ENCODE peak calls at places on chromosomes 11 and 22, in eight cellular contexts. K, U, I, X, T, W, P and A are unnamed samples.

GRCh38 chr22:30027169-30027568 is 53.1 kb upstream of the HORMAD2 start:
- DNase-seq in K (no peak), P (no peak), T (no peak), X (no peak), U (no peak), W (no peak), I (no peak), A (no peak)

GRCh38 chr11:12150831-12151382 is 40.5 kb downstream of the MICAL2 start:
- DNase-seq in U (no peak), W (no peak), I (no peak), X (no peak), T (no peak), K (no peak), P (peak), A (peak)

GRCh38 chr11:38019072-38019775 is 1421.2 kb upstream of the RAG2 start:
- DNase-seq in X (no peak), K (no peak), P (no peak), W (no peak), I (no peak), T (no peak), U (no peak), A (no peak)

GRCh38 chr22:42994917-42995562 is 19.9 kb downstream of the PACSIN2 start:
- DNase-seq in P (peak), U (no peak), K (no peak), T (no peak), X (peak), W (peak), I (no peak), A (no peak)

GRCh38 chr11:33040127-33040861 is 922 bp downstream of the TCP11L1 start:
- DNase-seq in I (peak), U (no peak), K (no peak), X (no peak), P (peak), T (peak), W (no peak), A (peak)

GRCh38 chr11:131354251-131354701 is 16.1 kb upstream of the NTM start:
- DNase-seq in U (no peak), X (no peak), I (no peak), T (no peak), P (peak), W (no peak), K (no peak), A (no peak)

GRCh38 chr11:124315052-124315451 is 1.3 kb upstream of the OR8D1 start:
- DNase-seq in T (no peak), U (no peak), I (no peak), W (peak), P (peak), K (no peak), X (no peak), A (no peak)

GRCh38 chr22:48675828-48676145 is 1151.9 kb downstream of the BRD1 start:
- DNase-seq in K (no peak), X (no peak), P (no peak), U (no peak), I (no peak), T (no peak), W (no peak), A (no peak)

GRCh38 chr11:65718964-65719492 is 1.6 kb downstream of the RNASEH2C start:
- DNase-seq in I (no peak), P (peak), U (peak), W (no peak), T (no peak), X (no peak), K (no peak), A (no peak)

GRCh38 chr22:26072611-26073010 is 96.7 kb upstream of the SEZ6L start:
- DNase-seq in X (no peak), T (no peak), P (no peak), U (no peak), W (no peak), K (no peak), I (no peak), A (no peak)

GRCh38 chr22:30828187-30829155 is 133.8 kb downstream of the OSBP2 start:
- DNase-seq in K (no peak), U (no peak), P (no peak), X (no peak), I (no peak), W (no peak), T (no peak), A (no peak)

GRCh38 chr11:90434858-90435257 is 212.0 kb upstream of the CHORDC1 start:
- DNase-seq in W (no peak), U (no peak), K (no peak), P (no peak), I (no peak), X (no peak), T (no peak), A (no peak)

GRCh38 chr11:56932572-56933235 is 56.0 kb upstream of the OR5AK2 start:
- DNase-seq in K (no peak), W (no peak), U (no peak), X (no peak), I (no peak), T (no peak), P (peak), A (no peak)

GRCh38 chr22:38981005-38981658 is 1.0 kb upstream of the APOBEC3B start:
- DNase-seq in T (no peak), P (peak), W (no peak), U (peak), I (no peak), X (no peak), K (no peak), A (no peak)

GRCh38 chr11:74570266-74571061 is 21.9 kb upstream of the POLD3 start:
- DNase-seq in I (no peak), U (peak), T (no peak), P (peak), W (no peak), X (no peak), K (no peak), A (no peak)

GRCh38 chr11:45859661-45860140 is 12.4 kb downstream of the CRY2 start:
- DNase-seq in I (no peak), X (peak), K (peak), W (peak), T (no peak), U (peak), P (peak), A (no peak)

GRCh38 chr11:68963779-68964178 is 17.0 kb downstream of the MRGPRD start:
- DNase-seq in K (no peak), T (no peak), P (no peak), U (no peak), W (no peak), I (no peak), X (peak), A (no peak)

GRCh38 chr11:14359573-14360031 is 619 bp upstream of the RRAS2 start:
- DNase-seq in P (peak), U (no peak), W (no peak), I (no peak), T (no peak), X (no peak), K (no peak), A (no peak)

GRCh38 chr11:1218788-1219445 is 3.9 kb upstream of the MUC5B start:
- DNase-seq in I (no peak), P (no peak), K (no peak), T (no peak), X (peak), W (no peak), U (no peak), A (no peak)

GRCh38 chr22:29587938-29588699 is 7.2 kb upstream of the NIPSNAP1 start:
- DNase-seq in I (no peak), T (no peak), K (no peak), X (no peak), W (peak), U (no peak), P (peak), A (no peak)

GRCh38 chr11:44564653-44565007 is 833 bp upstream of the CD82 start:
- DNase-seq in K (no peak), P (peak), T (no peak), I (no peak), X (peak), U (peak), W (peak), A (no peak)

GRCh38 chr11:125165664-125166346 is 1.3 kb downstream of the PKNOX2 start:
- DNase-seq in I (no peak), X (peak), U (no peak), T (no peak), W (no peak), K (peak), P (peak), A (no peak)

GRCh38 chr22:36288571-36289405 is 35.9 kb downstream of the APOL1 start:
- DNase-seq in I (no peak), T (no peak), K (no peak), W (no peak), P (no peak), X (no peak), U (peak), A (no peak)

GRCh38 chr22:47370448-47371262 is 608.2 kb downstream of the TBC1D22A start:
- DNase-seq in W (no peak), T (no peak), P (no peak), I (no peak), K (no peak), X (no peak), U (no peak), A (no peak)